ENCODE peak calls at places on chromosomes 11 and 22, in nine cellular contexts. U is cerebellar cortex; M is Caki2; K is HEK293T; A is T follicular helper cell; S is frontal cortex; B is stimulated activated CD4-positive, alpha-beta T cell treated with anti-CD3 and anti-CD28 coated beads, Interleukin-1b, Interleukin-23, amount 100 ng/mL, for 1 hour; L is NCI-H2081; E is astrocyte. X is an unnamed sample.

GRCh38 chr11:134939905-134940304 is 527.9 kb upstream of the B3GAT1 start:
- DNase-seq in B (no peak), U (no peak), S (no peak), E (no peak), L (no peak), M (no peak), K (no peak), A (no peak), X (no peak)

GRCh38 chr11:117633186-117633585 is 163.8 kb downstream of the DSCAML1 start:
- DNase-seq in M (no peak), S (no peak), K (no peak), A (no peak), U (no peak), E (no peak), L (no peak), B (no peak), X (no peak)

GRCh38 chr11:93525601-93526000 is 17.6 kb downstream of the SMCO4 start:
- DNase-seq in A (no peak), S (no peak), K (no peak), U (no peak), E (peak; percentile 39), B (no peak), L (no peak), M (no peak), X (no peak)

GRCh38 chr11:28231475-28231874 is 123.3 kb downstream of the METTL15 start:
- DNase-seq in B (no peak), U (no peak), K (no peak), M (no peak), A (no peak), E (peak; percentile 56), L (no peak), S (no peak), X (no peak)

GRCh38 chr11:75997273-75997552 is 182.2 kb downstream of the UVRAG start:
- DNase-seq in E (no peak), A (no peak), B (no peak), S (no peak), K (no peak), L (no peak), M (no peak), U (no peak), X (no peak)

GRCh38 chr22:49380828-49381114 is 446.9 kb downstream of the BRD1 start:
- DNase-seq in M (no peak), U (no peak), A (no peak), L (peak; percentile 29), B (no peak), K (no peak), S (no peak), E (no peak), X (no peak)

GRCh38 chr11:762421-763072 is 14.7 kb downstream of the GATD1 start:
- DNase-seq in M (peak; percentile 52), A (no peak), U (peak; percentile 76), K (no peak), B (no peak), S (peak; percentile 75), E (peak; percentile 68), L (peak; percentile 32), X (no peak)

GRCh38 chr22:49767355-49768062 is 60.2 kb downstream of the BRD1 start:
- DNase-seq in A (no peak), M (peak; percentile 60), S (no peak), B (no peak), K (peak; percentile 62), E (peak; percentile 20), U (peak; percentile 81), L (peak; percentile 1), X (peak; percentile 27)

GRCh38 chr11:60169264-60169915 is 13.5 kb downstream of the MS4A6A start:
- DNase-seq in K (no peak), L (peak; percentile 45), E (peak; percentile 6), S (no peak), U (peak; percentile 2), A (no peak), M (peak; percentile 97), B (no peak), X (no peak)

GRCh38 chr11:47943721-47944554 is 36.4 kb upstream of the PTPRJ start:
- DNase-seq in L (no peak), S (no peak), M (no peak), A (no peak), B (no peak), U (no peak), K (no peak), E (no peak), X (no peak)

GRCh38 chr11:65090628-65091027 is 5.4 kb upstream of the VPS51 start:
- DNase-seq in K (no peak), L (no peak), B (no peak), E (no peak), S (peak; percentile 53), A (no peak), U (no peak), M (no peak), X (no peak)

GRCh38 chr11:112785717-112786116 is 175.5 kb upstream of the NCAM1 start:
- DNase-seq in M (no peak), A (no peak), B (no peak), K (no peak), E (peak; percentile 84), L (no peak), U (no peak), S (no peak), X (no peak)

GRCh38 chr11:71999813-72000590 is 1.3 kb downstream of the IL18BP start:
- DNase-seq in A (no peak), M (no peak), L (no peak), U (no peak), E (no peak), B (no peak), K (no peak), S (no peak), X (no peak)

GRCh38 chr11:103055174-103055890 is 36.6 kb downstream of the DCUN1D5 start:
- DNase-seq in K (peak; percentile 21), M (peak; percentile 22), A (no peak), E (peak; percentile 30), B (no peak), U (peak; percentile 41), L (peak; percentile 40), S (no peak), X (no peak)

GRCh38 chr11:1778141-1778911 is 14.6 kb upstream of the CTSD start:
- DNase-seq in S (no peak), B (no peak), A (no peak), K (no peak), U (no peak), L (no peak), M (no peak), E (no peak), X (no peak)

GRCh38 chr11:8610532-8611116 is 16.6 kb upstream of the STK33 start:
- DNase-seq in B (no peak), E (no peak), U (no peak), K (no peak), L (peak; percentile 57), A (peak; percentile 19), S (no peak), M (no peak), X (no peak)

GRCh38 chr11:62400760-62401159 is 18.1 kb upstream of the SCGB1A1 start:
- DNase-seq in S (peak; percentile 58), L (no peak), B (no peak), E (peak; percentile 85), K (no peak), A (no peak), M (peak; percentile 21), U (peak; percentile 38), X (no peak)